ENCODE peak calls at places on chromosomes 7 and 10, in ten cellular contexts. Z, L, G, X, N, R, Y, P, K and V are unnamed samples.

GRCh38 chr7:151571471-151571870 is 51.8 kb upstream of the RHEB start:
- DNase-seq in Z (no peak), L (no peak), G (no peak), X (no peak), N (no peak), R (no peak), Y (no peak), P (no peak), K (no peak), V (no peak)

GRCh38 chr10:63977329-63977923 is 456.2 kb downstream of the REEP3 start:
- DNase-seq in Z (no peak), L (peak; percentile 84), G (no peak), X (peak; percentile 44), N (peak; percentile 43), R (peak; percentile 23), Y (no peak), P (peak; percentile 50), K (peak; percentile 23), V (peak; percentile 26)

GRCh38 chr10:119368991-119369869 is 161.9 kb downstream of the GRK5 start:
- DNase-seq in Z (no peak), L (no peak), G (no peak), X (peak; percentile 61), N (no peak), R (no peak), Y (no peak), P (no peak), K (peak; percentile 30), V (peak; percentile 70)

GRCh38 chr10:97234403-97234802 is 48.6 kb upstream of the SLIT1 start:
- DNase-seq in Z (no peak), L (peak; percentile 55), G (no peak), X (peak; percentile 62), N (peak; percentile 23), R (peak; percentile 25), Y (no peak), P (peak; percentile 12), K (no peak), V (no peak)

GRCh38 chr7:21967500-21968099 is 21.9 kb upstream of the CDCA7L start:
- DNase-seq in Z (no peak), L (no peak), G (no peak), X (no peak), N (no peak), R (no peak), Y (no peak), P (no peak), K (peak; percentile 16), V (no peak)

GRCh38 chr10:3071405-3072198 is 4.3 kb downstream of the PFKP start:
- DNase-seq in Z (no peak), L (no peak), G (no peak), X (peak; percentile 95), N (no peak), R (no peak), Y (no peak), P (peak; percentile 91), K (no peak), V (no peak)

GRCh38 chr7:91228927-91229326 is 35.3 kb upstream of the FZD1 start:
- DNase-seq in Z (no peak), L (no peak), G (no peak), X (no peak), N (no peak), R (no peak), Y (no peak), P (no peak), K (no peak), V (no peak)

GRCh38 chr7:155094636-155095035 is 24.5 kb downstream of the HTR5A start:
- DNase-seq in Z (no peak), L (no peak), G (no peak), X (no peak), N (no peak), R (no peak), Y (no peak), P (no peak), K (no peak), V (no peak)

GRCh38 chr10:70403483-70404035 is 386 bp upstream of the EIF4EBP2 start:
- DNase-seq in Z (no peak), L (no peak), G (no peak), X (no peak), N (no peak), R (no peak), Y (no peak), P (no peak), K (no peak), V (no peak)

GRCh38 chr10:70409772-70410171 is 5.8 kb downstream of the EIF4EBP2 start:
- DNase-seq in Z (no peak), L (no peak), G (no peak), X (no peak), N (no peak), R (no peak), Y (no peak), P (no peak), K (no peak), V (no peak)

GRCh38 chr10:70404036-70404905 is at the start of gene EIF4EBP2:
- DNase-seq in Z (peak; percentile 99), L (peak; percentile 96), G (peak; percentile 40), X (peak; percentile 99), N (peak; percentile 84), R (peak; percentile 90), Y (peak; percentile 99), P (peak; percentile 87), K (peak; percentile 100), V (peak; percentile 84)

GRCh38 chr10:70410608-70411007 is 6.7 kb downstream of the EIF4EBP2 start:
- DNase-seq in Z (no peak), L (no peak), G (no peak), X (no peak), N (no peak), R (no peak), Y (no peak), P (no peak), K (no peak), V (no peak)

DNA sequence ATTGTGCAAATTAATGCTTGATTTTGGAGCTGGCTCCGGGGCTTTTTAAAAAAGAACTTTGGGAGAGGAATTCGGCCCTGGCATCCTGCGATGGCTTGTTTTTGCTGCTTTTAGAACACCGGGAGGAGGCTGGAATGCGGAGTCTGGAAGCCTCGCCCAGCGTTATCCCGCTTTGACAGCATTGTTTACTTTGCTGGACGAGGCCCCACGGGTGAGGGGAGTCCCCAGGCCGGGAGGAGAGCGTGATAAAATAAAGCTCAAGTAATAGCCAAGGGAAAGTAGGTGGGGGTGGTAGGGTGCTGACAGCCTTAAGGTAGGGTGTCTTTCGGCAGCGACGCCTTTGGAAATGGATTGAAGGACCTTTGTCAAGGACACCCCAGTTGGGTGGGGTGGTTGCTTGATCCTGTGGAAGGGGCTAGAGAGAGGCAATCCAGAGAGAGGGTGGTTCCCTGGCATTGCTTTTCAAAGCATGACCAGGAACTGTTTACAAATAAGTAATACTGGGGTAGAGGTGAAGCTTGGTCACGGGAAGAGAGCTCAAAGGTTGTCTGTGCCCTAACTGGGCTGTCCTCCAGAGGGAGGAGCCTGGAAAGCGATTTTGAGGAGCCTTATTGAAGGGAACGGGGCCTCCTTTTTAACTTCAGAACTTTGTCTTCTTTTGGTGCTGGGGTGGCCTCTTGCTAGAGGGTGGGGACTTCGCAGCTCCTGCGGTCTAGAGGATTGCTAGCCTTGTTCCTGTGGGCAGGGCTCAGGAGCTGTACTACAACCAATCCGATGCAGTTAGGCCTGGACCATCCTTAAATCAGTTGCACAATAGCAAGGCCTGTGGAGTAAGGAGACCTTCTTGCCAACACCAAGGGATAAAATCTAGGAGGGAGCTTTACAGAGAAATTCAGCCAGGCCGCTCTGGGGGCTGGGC is 1.2 kb downstream of the EIF4EBP2 start:
- DNase-seq in Z (peak; percentile 98), L (peak; percentile 52), G (no peak), X (peak; percentile 62), N (peak; percentile 83), R (peak; percentile 90), Y (peak; percentile 87), P (no peak), K (peak; percentile 79), V (no peak)
- TF ChIP-seq POLR2AphosphoS5 in Z (peak; percentile 95), L (no peak), G (no peak), X (no peak), N (no peak), R (no peak), Y (no peak), P (no peak), K (peak; percentile 77), V (no peak)

GRCh38 chr7:27184342-27185012 is 555 bp downstream of the HOXA11 start:
- DNase-seq in Z (peak; percentile 85), L (peak; percentile 76), G (no peak), X (peak; percentile 47), N (no peak), R (no peak), Y (peak; percentile 78), P (no peak), K (peak; percentile 67), V (no peak)
- TF ChIP-seq POLR2AphosphoS5 in Z (peak; percentile 62), L (no peak), G (no peak), X (no peak), N (no peak), R (peak; percentile 20), Y (no peak), P (no peak), K (peak; percentile 92), V (no peak)

GRCh38 chr10:95414016-95414830 is 123.4 kb upstream of the PDLIM1 start:
- DNase-seq in Z (no peak), L (no peak), G (no peak), X (no peak), N (no peak), R (no peak), Y (no peak), P (no peak), K (no peak), V (no peak)

GRCh38 chr10:95413608-95414007 is 122.8 kb upstream of the PDLIM1 start:
- DNase-seq in Z (no peak), L (no peak), G (no peak), X (no peak), N (no peak), R (no peak), Y (no peak), P (no peak), K (no peak), V (no peak)

GRCh38 chr10:95408148-95408930 is 117.5 kb upstream of the PDLIM1 start:
- DNase-seq in Z (no peak), L (no peak), G (no peak), X (no peak), N (no peak), R (no peak), Y (no peak), P (no peak), K (no peak), V (no peak)

GRCh38 chr10:95408931-95409873 is 118.4 kb upstream of the PDLIM1 start:
- DNase-seq in Z (no peak), L (peak; percentile 85), G (no peak), X (peak; percentile 26), N (no peak), R (no peak), Y (no peak), P (no peak), K (no peak), V (no peak)

GRCh38 chr10:95411635-95412034 is 120.8 kb upstream of the PDLIM1 start:
- DNase-seq in Z (peak; percentile 32), L (peak; percentile 75), G (no peak), X (no peak), N (no peak), R (no peak), Y (no peak), P (no peak), K (no peak), V (no peak)
- TF ChIP-seq POLR2AphosphoS5 in Z (no peak), L (no peak), G (no peak), X (no peak), N (no peak), R (no peak), Y (no peak), P (no peak), K (no peak), V (no peak)

GRCh38 chr10:12308976-12309375 is 40.4 kb upstream of the CAMK1D start:
- DNase-seq in Z (no peak), L (no peak), G (no peak), X (no peak), N (no peak), R (no peak), Y (no peak), P (no peak), K (no peak), V (no peak)

DNA sequence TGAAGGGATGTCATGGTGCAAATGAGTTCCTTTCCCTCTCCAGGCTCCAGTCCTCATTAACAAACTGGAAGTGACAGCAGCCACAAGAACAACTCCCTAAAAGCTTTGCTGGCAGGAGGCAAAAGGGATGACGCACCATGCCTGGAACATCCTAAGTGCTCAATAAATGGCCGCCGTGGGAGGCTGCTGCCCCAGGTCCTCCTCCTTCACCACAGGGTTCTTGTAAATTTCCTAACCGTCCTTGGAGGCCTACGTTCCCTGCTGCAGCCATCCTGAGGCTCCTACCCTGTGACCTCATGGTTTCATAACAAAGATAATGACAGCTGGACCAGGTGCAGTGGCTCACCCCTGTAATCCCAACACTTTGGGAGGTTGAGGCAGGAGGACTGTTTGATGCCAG is 41.2 kb upstream of the CAMK1D start:
- DNase-seq in Z (peak; percentile 75), L (no peak), G (no peak), X (no peak), N (no peak), R (no peak), Y (no peak), P (no peak), K (no peak), V (no peak)
- TF ChIP-seq POLR2AphosphoS5 in Z (no peak), L (no peak), G (no peak), X (no peak), N (no peak), R (no peak), Y (no peak), P (no peak), K (no peak), V (no peak)